ENCODE peak calls at places on chromosome 16, in eight cellular contexts. V is dorsolateral prefrontal cortex, E is BJ, U is left ventricle myocardium inferior, K is mammary epithelial cell, S is choroid plexus epithelial cell, A is coronary artery, X is astrocyte of the cerebellum. T is an unnamed sample.

GRCh38 chr16:4288148-4288921 is 15.5 kb upstream of the TFAP4 start:
- DNase-seq in X (no peak), K (peak; percentile 84), S (peak; percentile 58), E (no peak), A (no peak), V (peak; percentile 86), U (peak; percentile 73), T (no peak)

GRCh38 chr16:3819741-3820724 is 60.5 kb downstream of the CREBBP start:
- DNase-seq in U (no peak), E (peak; percentile 52), V (no peak), S (peak; percentile 97), X (peak; percentile 96), A (no peak), K (peak; percentile 86), T (peak; percentile 67)

GRCh38 chr16:31177136-31177535 is 2.8 kb upstream of the FUS start:
- DNase-seq in E (no peak), X (peak; percentile 59), S (peak; percentile 33), V (no peak), U (no peak), A (no peak), K (peak; percentile 96), T (peak; percentile 89)

GRCh38 chr16:28982418-28982817 is 2.4 kb upstream of the LAT start:
- DNase-seq in A (no peak), U (no peak), S (no peak), K (no peak), E (no peak), V (no peak), X (no peak), T (no peak)

GRCh38 chr16:637081-638018 is 1.2 kb upstream of the METTL26 start:
- DNase-seq in E (no peak), X (peak; percentile 65), K (peak; percentile 80), S (peak; percentile 92), U (peak; percentile 93), A (no peak), V (peak; percentile 90), T (no peak)

GRCh38 chr16:73122604-73123386 is 74.9 kb upstream of the ZFHX3 start:
- DNase-seq in E (no peak), A (no peak), U (peak; percentile 48), S (peak; percentile 40), X (no peak), K (no peak), V (no peak), T (no peak)

GRCh38 chr16:30660424-30661251 is 2.4 kb downstream of the FBRS start:
- DNase-seq in E (no peak), S (peak; percentile 65), V (no peak), X (no peak), U (no peak), A (no peak), K (peak; percentile 42), T (no peak)

GRCh38 chr16:86396318-86396882 is 113.9 kb upstream of the FOXF1 start:
- DNase-seq in V (no peak), U (no peak), X (peak; percentile 88), E (no peak), K (peak; percentile 24), A (no peak), S (peak; percentile 74), T (no peak)

GRCh38 chr16:53115773-53116172 is 61.0 kb downstream of the CHD9 start:
- DNase-seq in V (no peak), E (no peak), X (no peak), U (no peak), A (no peak), K (no peak), S (no peak), T (no peak)

GRCh38 chr16:65309294-65309850 is 187.5 kb upstream of the CDH11 start:
- DNase-seq in U (no peak), K (no peak), S (no peak), V (no peak), A (no peak), E (no peak), X (no peak), T (no peak)

GRCh38 chr16:85363881-85364280 is 249.2 kb upstream of the GSE1 start:
- DNase-seq in S (peak; percentile 98), V (no peak), A (no peak), K (no peak), E (no peak), U (no peak), X (peak; percentile 87), T (no peak)

GRCh38 chr16:49115956-49116355 is 165.7 kb downstream of the CBLN1 start:
- DNase-seq in S (no peak), K (no peak), A (no peak), V (no peak), X (no peak), E (no peak), U (no peak), T (no peak)

GRCh38 chr16:84834403-84834772 is 14.6 kb downstream of the CRISPLD2 start:
- DNase-seq in X (peak; percentile 74), S (no peak), K (no peak), E (peak; percentile 82), A (peak; percentile 71), U (no peak), V (peak; percentile 68), T (no peak)

GRCh38 chr16:85570735-85571562 is 42.2 kb upstream of the GSE1 start:
- DNase-seq in S (no peak), K (no peak), V (no peak), X (no peak), A (no peak), E (no peak), U (peak; percentile 57), T (no peak)

GRCh38 chr16:19843371-19843770 is 41.3 kb downstream of the GPRC5B start:
- DNase-seq in S (peak; percentile 15), U (no peak), E (no peak), V (no peak), K (peak; percentile 29), X (no peak), A (no peak), T (no peak)

GRCh38 chr16:12350945-12351344 is 374.4 kb downstream of the SNX29 start:
- DNase-seq in K (no peak), X (no peak), E (no peak), U (no peak), V (no peak), S (no peak), A (no peak), T (no peak)

GRCh38 chr16:49437344-49437743 is 63.7 kb downstream of the C16orf78 start:
- DNase-seq in V (no peak), K (no peak), X (no peak), U (no peak), S (no peak), A (no peak), E (no peak), T (no peak)

GRCh38 chr16:88282221-88283041 is 100.3 kb upstream of the ZNF469 start:
- DNase-seq in K (peak; percentile 79), A (no peak), E (no peak), V (no peak), S (peak; percentile 41), X (no peak), U (peak; percentile 9), T (no peak)

DNA sequence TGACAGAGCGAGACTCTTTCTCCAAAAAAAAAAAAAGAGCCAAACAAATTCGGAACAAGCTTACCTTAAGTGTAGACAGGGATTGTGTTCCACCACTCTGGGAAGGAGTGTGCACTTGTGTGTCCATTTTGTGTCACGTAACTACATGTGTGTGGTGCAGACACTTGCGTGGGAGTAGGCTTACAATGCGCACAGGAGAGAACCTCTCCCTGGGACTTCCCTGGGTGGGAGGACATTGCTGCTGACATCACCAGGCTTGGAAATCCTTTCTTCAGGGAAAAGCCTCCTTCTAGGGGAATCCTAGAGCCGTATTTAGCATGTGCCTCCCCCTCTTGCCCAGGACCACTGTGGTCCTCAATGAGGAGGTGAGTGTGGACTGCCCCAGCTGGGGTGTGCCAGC is 8.0 kb upstream of the HAS3 start:
- DNase-seq in K (no peak), X (no peak), A (no peak), V (no peak), S (no peak), E (no peak), U (no peak), T (no peak)
- TF ChIP-seq CTCF in K (no peak), X (no peak), A (no peak), V (no peak), S (no peak), E (no peak), U (no peak), T (no peak)

GRCh38 chr16:27317320-27317719 is 3.5 kb downstream of the IL4R start:
- DNase-seq in V (no peak), U (no peak), K (peak; percentile 90), X (no peak), A (peak; percentile 72), E (no peak), S (no peak), T (no peak)

GRCh38 chr16:27318399-27319256 is 4.9 kb downstream of the IL4R start:
- DNase-seq in S (peak; percentile 94), A (peak; percentile 84), V (no peak), X (no peak), K (peak; percentile 96), E (no peak), U (peak; percentile 47), T (no peak)

GRCh38 chr16:27316038-27316680 is 2.4 kb downstream of the IL4R start:
- DNase-seq in S (no peak), E (no peak), U (no peak), K (no peak), A (peak; percentile 73), X (no peak), V (no peak), T (no peak)

GRCh38 chr16:27319257-27319965 is 5.6 kb downstream of the IL4R start:
- DNase-seq in V (no peak), E (no peak), U (no peak), X (no peak), A (peak; percentile 40), K (no peak), S (no peak), T (no peak)

GRCh38 chr16:27317738-27318398 is 4.1 kb downstream of the IL4R start:
- DNase-seq in V (no peak), K (no peak), U (no peak), A (no peak), S (peak; percentile 49), E (no peak), X (no peak), T (no peak)
- H3K4me3 ChIP-seq in V (no peak overlapping the region), K (no peak overlapping the region), U (no peak overlapping the region), A (peak overlapping the region; percentile 48), S (no peak overlapping the region), E (no peak overlapping the region), X (no peak overlapping the region), T (no peak overlapping the region)

GRCh38 chr16:6345090-6345489 is 987.6 kb upstream of the RBFOX1 start:
- DNase-seq in S (no peak), A (no peak), E (no peak), X (no peak), U (no peak), V (no peak), K (no peak), T (no peak)
- TF ChIP-seq CTCF in S (peak; percentile 17), A (no peak), E (no peak), X (peak; percentile 2), U (no peak), V (no peak), K (no peak), T (no peak)

DNA sequence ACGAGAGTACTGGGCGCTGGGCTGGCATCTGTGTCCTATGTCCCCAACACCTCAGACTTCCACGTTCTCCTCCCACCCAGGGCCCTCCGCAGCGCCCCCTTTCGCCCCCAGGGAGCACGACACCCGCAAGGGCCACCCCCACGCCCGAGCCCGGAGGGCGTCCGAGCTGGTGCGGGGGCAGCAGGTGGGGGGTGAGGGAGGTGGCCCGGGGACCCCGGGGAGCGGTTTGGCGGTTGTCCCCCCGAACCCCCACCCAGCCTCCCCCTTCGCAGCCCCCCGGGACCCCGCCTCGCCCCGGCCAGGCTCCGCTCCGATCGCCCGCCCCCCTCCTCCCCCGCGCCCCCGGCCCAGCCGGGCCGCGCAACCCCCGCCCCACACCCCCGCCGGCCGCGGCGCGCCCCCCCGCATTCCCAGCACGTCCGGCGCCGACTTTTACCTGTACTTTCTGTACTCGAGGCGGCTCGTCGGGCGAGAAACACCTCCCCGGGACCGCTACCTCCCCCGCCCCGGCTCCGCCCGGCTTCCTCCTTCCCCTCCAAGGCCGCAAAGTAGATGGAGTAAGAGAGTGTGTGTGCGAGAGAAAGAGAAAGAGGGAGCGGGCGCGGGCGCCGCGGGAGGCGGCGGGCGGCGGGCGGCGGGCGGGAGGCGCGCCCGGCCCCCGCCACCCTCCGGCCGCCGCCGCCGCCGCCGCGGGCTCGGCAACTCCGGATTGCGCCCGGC is 897 bp downstream of the CDYL2 start:
- DNase-seq in S (peak; percentile 24), X (no peak), U (peak; percentile 29), V (peak; percentile 27), A (no peak), K (no peak), E (no peak), T (no peak)
- H3K4me3 ChIP-seq in S (peak overlapping the region; percentile 89), X (peak overlapping the region; percentile 63), U (peak overlapping the region; percentile 71), V (peak overlapping the region; percentile 27), A (peak overlapping the region; percentile 95), K (peak overlapping the region; percentile 38), E (peak overlapping the region; percentile 73), T (peak overlapping the region; percentile 70)

T was measured in kidney epithelial cell.